ENCODE peak calls at places on chromosomes 2 and 18, in eight cellular contexts. O is cerebellar cortex, A is stomach, Z is ACHN, E is HT1080, B is NCI-H1105, M is breast epithelium, C is smooth muscle cell of the brain vasculature. Y is an unnamed sample.

GRCh38 chr18:2906522-2907458 is 60.0 kb downstream of the EMILIN2 start:
- DNase-seq in Z (peak; percentile 31), B (no peak), E (no peak), O (no peak), C (no peak), A (no peak), M (no peak), Y (no peak)

GRCh38 chr18:68083131-68083530 is 566.6 kb upstream of the DSEL start:
- DNase-seq in O (no peak), C (peak; percentile 43), A (no peak), Z (no peak), E (no peak), M (no peak), B (no peak), Y (no peak)

GRCh38 chr2:179745615-179746263 is 115.7 kb downstream of the ZNF385B start:
- DNase-seq in Z (no peak), E (no peak), C (no peak), M (no peak), A (no peak), B (no peak), O (peak; percentile 56), Y (no peak)

GRCh38 chr2:218781691-218782528 is at the start of gene CYP27A1:
- DNase-seq in Z (peak; percentile 56), B (peak; percentile 48), E (no peak), C (no peak), O (no peak), M (peak; percentile 50), A (peak; percentile 39), Y (no peak)

GRCh38 chr2:69180227-69180626 is 167.2 kb downstream of the ANTXR1 start:
- DNase-seq in A (no peak), Z (no peak), O (no peak), C (no peak), B (no peak), M (no peak), E (no peak), Y (no peak)

GRCh38 chr18:32333781-32334180 is 136.9 kb downstream of the GAREM1 start:
- DNase-seq in C (no peak), A (no peak), M (no peak), B (no peak), Z (no peak), E (no peak), O (peak; percentile 74), Y (no peak)

GRCh38 chr2:125405816-125406215 is 1250.1 kb upstream of the GYPC start:
- DNase-seq in Z (peak; percentile 96), A (no peak), O (no peak), E (peak; percentile 90), M (no peak), B (no peak), C (peak; percentile 67), Y (peak; percentile 1)

GRCh38 chr18:54717673-54718435 is 110.4 kb upstream of the RAB27B start:
- DNase-seq in A (peak; percentile 65), B (no peak), O (peak; percentile 47), E (peak; percentile 51), M (no peak), C (no peak), Z (no peak), Y (no peak)

GRCh38 chr2:25491003-25491696 is 149.4 kb upstream of the DNMT3A start:
- DNase-seq in B (no peak), O (no peak), Z (no peak), E (no peak), C (no peak), M (no peak), A (no peak), Y (no peak)